ENCODE peak calls at places on chromosomes 12 and 14, in four cellular contexts. A, P, C and Z are unnamed samples.
A peak's percentile ranks its signal among the peaks of the same experiment; 100 is the strongest.

GRCh38 chr14:94332587-94332986 is 9.5 kb upstream of the SERPINA6 start:
- DNase-seq in A (no peak), P (no peak), C (no peak), Z (no peak)

GRCh38 chr12:21881950-21882349 is 59.3 kb downstream of the ABCC9 start:
- DNase-seq in A (no peak), P (no peak), C (peak; percentile 11), Z (peak; percentile 4)

GRCh38 chr12:118741196-118741595 is 240.1 kb upstream of the SRRM4 start:
- DNase-seq in A (no peak), P (no peak), C (no peak), Z (no peak)

GRCh38 chr14:79044894-79045624 is 874.9 kb downstream of the NRXN3 start:
- DNase-seq in A (no peak), P (no peak), C (no peak), Z (peak; percentile 64)

GRCh38 chr14:75333523-75334190 is 55.0 kb downstream of the FOS start:
- DNase-seq in A (no peak), P (no peak), C (no peak), Z (no peak)

GRCh38 chr12:110581951-110582285 is 1.2 kb downstream of the PPTC7 start:
- DNase-seq in A (no peak), P (peak; percentile 21), C (no peak), Z (no peak)

GRCh38 chr14:104297313-104297704 is 158.9 kb downstream of the KIF26A start:
- DNase-seq in A (no peak), P (no peak), C (no peak), Z (no peak)

GRCh38 chr12:47990351-47991105 is 13.7 kb downstream of the COL2A1 start:
- DNase-seq in A (no peak), P (no peak), C (no peak), Z (no peak)

GRCh38 chr14:22996823-22997301 is 13.1 kb downstream of the C14orf93 start:
- DNase-seq in A (no peak), P (peak; percentile 45), C (no peak), Z (no peak)